ENCODE peak calls at places on chromosomes 13 and 19, in eight cellular contexts. T, H, P, L, C, J, K and V are unnamed samples.

GRCh38 chr13:41231786-41232185 is 31.6 kb downstream of the MTRF1 start:
- DNase-seq in J (no peak), L (no peak), T (peak; percentile 73), C (no peak), P (no peak), H (no peak), K (no peak), V (no peak)

GRCh38 chr19:18894254-18895037 is 1.5 kb downstream of the CERS1 start:
- DNase-seq in T (no peak), P (peak; percentile 68), C (peak; percentile 44), L (peak; percentile 61), J (no peak), H (peak; percentile 97), K (no peak), V (no peak)

GRCh38 chr19:3192228-3192635 is 6.5 kb downstream of the NCLN start:
- DNase-seq in P (no peak), T (no peak), L (no peak), H (no peak), K (no peak), C (no peak), J (no peak), V (no peak)

GRCh38 chr13:87656311-87656710 is 14.9 kb upstream of the SLITRK5 start:
- DNase-seq in J (no peak), P (no peak), H (no peak), C (no peak), K (no peak), L (no peak), T (no peak), V (no peak)

GRCh38 chr19:54415208-54415900 is at the start of gene TTYH1:
- DNase-seq in K (peak; percentile 34), L (no peak), P (peak; percentile 66), H (peak; percentile 88), C (no peak), J (no peak), T (no peak), V (no peak)

GRCh38 chr13:106291006-106291405 is 244.5 kb downstream of the EFNB2 start:
- DNase-seq in L (no peak), H (no peak), C (peak; percentile 56), P (no peak), K (no peak), J (no peak), T (no peak), V (no peak)

GRCh38 chr19:4066176-4066606 is 508 bp downstream of the ZBTB7A start:
- DNase-seq in K (peak; percentile 73), H (no peak), T (no peak), C (no peak), L (peak; percentile 84), J (peak; percentile 82), P (no peak), V (no peak)

GRCh38 chr13:106591299-106591698 is 23.4 kb upstream of the ARGLU1 start:
- DNase-seq in H (no peak), P (no peak), T (no peak), J (no peak), C (no peak), K (no peak), L (no peak), V (no peak)

GRCh38 chr19:15629003-15629880 is 11.5 kb upstream of the CYP4F3 start:
- DNase-seq in J (peak; percentile 98), T (peak; percentile 74), P (peak; percentile 62), L (peak; percentile 79), C (peak; percentile 69), K (peak; percentile 83), H (peak; percentile 86), V (peak; percentile 58)

GRCh38 chr13:45851171-45851889 is at the start of gene SIAH3:
- DNase-seq in C (peak; percentile 20), L (no peak), T (no peak), P (peak; percentile 68), H (peak; percentile 52), K (peak; percentile 28), J (peak; percentile 58), V (no peak)

GRCh38 chr19:17948967-17949930 is 16.4 kb downstream of the CCDC124 start:
- DNase-seq in K (peak; percentile 31), L (no peak), J (no peak), P (no peak), C (no peak), H (no peak), T (no peak), V (no peak)

GRCh38 chr19:3459322-3459881 is 20.9 kb downstream of the SMIM24 start:
- DNase-seq in L (peak; percentile 98), C (peak; percentile 94), H (peak; percentile 95), P (peak; percentile 78), T (peak; percentile 74), K (no peak), J (no peak), V (peak; percentile 95)

GRCh38 chr13:104779311-104779710 is 1713.1 kb upstream of the SLC10A2 start:
- DNase-seq in L (no peak), T (no peak), H (no peak), P (peak; percentile 35), C (peak; percentile 1), K (no peak), J (no peak), V (no peak)

GRCh38 chr19:3479819-3480215 is 508 bp downstream of the SMIM24 start:
- DNase-seq in K (peak; percentile 46), C (peak; percentile 58), P (peak; percentile 89), L (no peak), T (no peak), H (peak; percentile 79), J (no peak), V (no peak)

GRCh38 chr19:5828661-5829566 is 10.6 kb downstream of the FUT6 start:
- DNase-seq in C (peak; percentile 27), H (peak; percentile 89), L (no peak), P (peak; percentile 74), K (peak; percentile 17), J (peak; percentile 53), T (no peak), V (peak; percentile 34)

GRCh38 chr19:5017235-5017634 is 48.3 kb downstream of the KDM4B start:
- DNase-seq in L (no peak), J (no peak), T (no peak), C (peak; percentile 23), K (no peak), H (no peak), P (no peak), V (no peak)

GRCh38 chr19:51329411-51329810 is 12.5 kb downstream of the VSIG10L start:
- DNase-seq in P (no peak), C (no peak), K (no peak), H (no peak), T (no peak), J (no peak), L (no peak), V (no peak)

GRCh38 chr19:51330366-51330765 is 11.6 kb downstream of the VSIG10L start:
- DNase-seq in L (no peak), J (no peak), T (no peak), H (no peak), C (no peak), K (no peak), P (no peak), V (no peak)

GRCh38 chr19:51326216-51327065 is 15.0 kb downstream of the IGLON5 start:
- DNase-seq in T (no peak), P (no peak), H (no peak), J (no peak), L (peak; percentile 57), K (no peak), C (no peak), V (no peak)

GRCh38 chr19:51325161-51325979 is 13.9 kb downstream of the IGLON5 start:
- DNase-seq in J (no peak), P (no peak), H (no peak), C (no peak), K (no peak), T (no peak), L (no peak), V (no peak)

DNA sequence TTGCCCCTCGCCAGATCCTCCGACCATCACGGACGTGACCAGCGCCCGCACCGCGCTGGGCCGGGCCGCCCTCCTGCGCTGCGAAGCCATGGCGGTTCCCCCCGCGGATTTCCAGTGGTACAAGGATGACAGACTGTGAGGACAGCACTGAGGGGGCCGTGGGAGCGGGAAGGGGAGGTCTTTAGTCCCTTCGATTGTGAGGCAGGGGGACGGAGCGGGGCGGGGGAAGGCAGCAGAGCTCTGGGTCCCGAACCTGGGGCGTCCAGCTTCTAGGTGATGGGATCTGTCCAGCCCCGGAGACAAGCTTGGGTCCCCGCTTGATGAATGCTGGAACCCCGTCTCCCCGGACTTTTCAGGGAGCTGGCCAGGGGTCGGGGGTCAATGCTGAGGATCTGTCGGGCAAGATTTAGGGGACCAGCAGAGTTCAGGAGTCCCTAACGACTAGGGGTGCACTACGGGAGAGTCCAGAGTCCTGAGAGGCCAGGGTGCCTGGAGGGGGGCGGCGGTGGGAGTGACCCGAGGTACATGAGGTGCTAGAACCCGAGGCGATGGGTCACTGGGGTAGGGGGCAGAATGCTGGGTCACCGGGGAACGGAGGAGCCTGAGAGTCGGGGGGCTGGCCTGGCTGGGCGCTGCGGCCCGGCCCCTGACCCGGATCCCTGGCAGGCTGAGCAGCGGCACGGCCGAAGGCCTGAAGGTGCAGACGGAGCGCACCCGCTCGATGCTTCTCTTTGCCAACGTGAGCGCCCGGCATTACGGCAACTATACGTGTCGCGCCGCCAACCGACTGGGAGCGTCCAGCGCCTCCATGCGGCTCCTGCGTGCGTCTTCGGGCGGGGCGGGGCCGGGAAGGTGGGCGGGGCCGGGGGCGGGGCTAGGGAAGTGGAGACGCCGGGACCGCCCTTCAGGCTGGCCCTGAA is 14.6 kb downstream of the VSIG10L start:
- DNase-seq in P (peak; percentile 92), K (peak; percentile 21), T (peak; percentile 41), H (no peak), C (peak; percentile 83), J (peak; percentile 54), L (no peak), V (no peak)
- H3K4me3 ChIP-seq in P (peak overlapping the region; percentile 69), K (no peak overlapping the region), T (peak overlapping the region; percentile 29), H (no peak overlapping the region), C (peak overlapping the region; percentile 50), J (no peak overlapping the region), L (no peak overlapping the region), V (no peak overlapping the region)

GRCh38 chr13:110734561-110734960 is 21.1 kb downstream of the ING1 start:
- DNase-seq in K (no peak), H (no peak), T (no peak), L (no peak), P (no peak), C (no peak), J (no peak), V (no peak)

DNA sequence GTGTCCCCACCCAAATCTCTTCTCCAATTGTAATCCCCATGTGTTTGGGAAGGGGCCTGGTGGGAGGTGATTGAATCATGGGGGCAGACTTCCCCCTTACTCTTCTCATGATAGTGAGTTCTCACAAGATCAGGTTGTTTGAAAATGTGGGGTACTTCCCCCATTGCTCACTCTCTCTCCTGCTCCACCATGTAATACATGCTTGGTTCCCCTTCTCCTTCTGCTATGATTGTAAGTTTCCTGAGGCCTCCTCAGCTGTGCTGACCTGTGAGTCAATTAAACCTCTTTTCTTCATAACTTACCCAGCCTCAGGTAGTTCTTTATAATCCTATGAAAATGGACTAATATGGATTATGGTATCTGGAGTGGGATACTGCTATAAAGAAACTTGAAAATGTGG is 24.1 kb downstream of the ING1 start:
- DNase-seq in T (no peak), P (no peak), L (no peak), J (no peak), H (no peak), C (no peak), K (no peak), V (no peak)
- H3K27ac ChIP-seq in T (no peak overlapping the region), P (no peak overlapping the region), L (no peak overlapping the region), J (no peak overlapping the region), H (no peak overlapping the region), C (no peak overlapping the region), K (no peak overlapping the region), V (no peak overlapping the region)

GRCh38 chr19:47429140-47429793 is 9.9 kb upstream of the MEIS3 start:
- DNase-seq in J (no peak), T (no peak), K (no peak), P (peak; percentile 75), C (no peak), L (no peak), H (no peak), V (no peak)
- H3K4me3 ChIP-seq in J (no peak overlapping the region), T (no peak overlapping the region), K (no peak overlapping the region), P (peak overlapping the region; percentile 47), C (no peak overlapping the region), L (no peak overlapping the region), H (no peak overlapping the region), V (no peak overlapping the region)

GRCh38 chr19:35455616-35456201 is 7.7 kb downstream of the FFAR2 start:
- DNase-seq in C (no peak), L (no peak), P (no peak), T (no peak), H (no peak), K (no peak), J (no peak), V (no peak)
- H3K27ac ChIP-seq in C (no peak overlapping the region), L (no peak overlapping the region), P (no peak overlapping the region), T (no peak overlapping the region), H (no peak overlapping the region), K (no peak overlapping the region), J (no peak overlapping the region), V (no peak overlapping the region)